ENCODE peak calls at places on chromosomes 4 and X, in four cellular contexts. M is GM12891, E is GM12878, V is K562. W is an unnamed sample.

GRCh38 chr4:169115144-169115896 is 105.3 kb upstream of the CBR4 start:
- DNase-seq in E (no peak), V (no peak), M (no peak), W (no peak)

GRCh38 chrX:73913580-73913979 is 350.6 kb downstream of the CHIC1 start:
- DNase-seq in M (no peak), V (no peak), E (no peak), W (no peak)

GRCh38 chr4:73434311-73434710 is 1.7 kb upstream of the AFP start:
- DNase-seq in E (no peak), V (peak; percentile 9), M (no peak), W (no peak)

GRCh38 chr4:71872221-71872620 is 88.3 kb upstream of the GC start:
- DNase-seq in V (no peak), M (no peak), E (no peak), W (no peak)

GRCh38 chr4:171924761-171925376 is 111.7 kb downstream of the GALNTL6 start:
- DNase-seq in M (no peak), E (no peak), V (no peak), W (no peak)

GRCh38 chr4:46946914-46947313 is 37.9 kb upstream of the COX7B2 start:
- DNase-seq in M (no peak), E (no peak), V (no peak), W (no peak)

GRCh38 chrX:153782324-153782723 is 1.5 kb downstream of the SRPK3 start:
- DNase-seq in M (no peak), V (no peak), E (no peak), W (no peak)

GRCh38 chr4:83490876-83491450 is 6.1 kb upstream of the ABRAXAS1 start:
- DNase-seq in V (peak; percentile 76), E (no peak), M (peak; percentile 22), W (peak; percentile 35)

GRCh38 chr4:123449780-123450179 is 53.2 kb downstream of the SPRY1 start:
- DNase-seq in V (no peak), M (no peak), E (peak; percentile 51), W (no peak)

GRCh38 chrX:39356119-39356807 is 555.0 kb downstream of the MID1IP1 start:
- DNase-seq in M (no peak), V (no peak), E (no peak), W (no peak)

GRCh38 chrX:110228453-110228852 is 89.4 kb downstream of the AMMECR1 start:
- DNase-seq in E (no peak), V (no peak), M (no peak), W (no peak)

GRCh38 chr4:169620846-169621228 is 459 bp downstream of the CLCN3 start:
- DNase-seq in E (no peak), V (no peak), M (no peak), W (peak; percentile 5)

GRCh38 chr4:72207196-72207595 is 175.4 kb downstream of the NPFFR2 start:
- DNase-seq in V (no peak), E (no peak), M (no peak), W (no peak)

GRCh38 chr4:128349921-128350320 is 62.3 kb upstream of the PGRMC2 start:
- DNase-seq in V (no peak), M (no peak), E (no peak), W (no peak)

GRCh38 chrX:135194684-135195083 is 23.5 kb upstream of the CT55 start:
- DNase-seq in M (no peak), E (no peak), V (peak; percentile 25), W (no peak)

GRCh38 chr4:159926871-159927270 is 824.0 kb downstream of the RAPGEF2 start:
- DNase-seq in M (no peak), V (no peak), E (no peak), W (no peak)

GRCh38 chr4:118557298-118557851 is 127.8 kb upstream of the METTL14 start:
- DNase-seq in E (no peak), M (no peak), V (no peak), W (peak; percentile 11)

GRCh38 chr4:15928883-15929282 is 9.7 kb downstream of the FGFBP1 start:
- DNase-seq in M (no peak), V (no peak), E (no peak), W (no peak)

GRCh38 chr4:15930314-15930713 is 8.2 kb downstream of the FGFBP1 start:
- DNase-seq in E (no peak), M (no peak), V (no peak), W (no peak)

GRCh38 chr4:15929555-15929954 is 9.0 kb downstream of the FGFBP1 start:
- DNase-seq in E (no peak), M (no peak), V (no peak), W (no peak)

GRCh38 chr4:15934259-15934658 is 4.3 kb downstream of the FGFBP1 start:
- DNase-seq in V (no peak), E (no peak), M (no peak), W (no peak)

GRCh38 chr4:15931451-15932210 is 6.9 kb downstream of the FGFBP1 start:
- DNase-seq in V (no peak), M (no peak), E (no peak), W (no peak)
- TF ChIP-seq SPI1 in V (no peak), M (no peak), E (no peak), W (no peak)

DNA sequence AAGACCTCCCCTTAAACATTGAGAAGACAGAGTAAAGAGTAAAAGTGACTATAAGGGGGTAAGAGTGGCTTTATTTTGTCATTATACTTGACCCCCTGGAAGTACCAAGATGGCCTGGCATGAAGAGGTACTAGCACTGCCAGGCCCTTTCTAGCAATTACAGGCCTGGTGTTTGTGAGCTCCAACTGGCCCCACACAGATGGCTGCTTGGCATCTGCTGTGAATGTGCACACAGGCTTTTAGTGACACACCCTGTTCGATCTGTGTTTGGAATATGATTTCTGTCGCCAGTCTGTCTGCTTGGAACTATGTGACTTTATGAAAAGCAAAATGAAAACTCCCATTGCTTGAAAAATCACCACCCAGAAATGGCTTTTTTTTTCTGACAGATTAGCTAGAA is 123.3 kb downstream of the CLCN4 start:
- DNase-seq in E (no peak), M (no peak), V (no peak), W (no peak)
- TF ChIP-seq SPI1 in E (no peak), M (no peak), V (no peak), W (no peak)

DNA sequence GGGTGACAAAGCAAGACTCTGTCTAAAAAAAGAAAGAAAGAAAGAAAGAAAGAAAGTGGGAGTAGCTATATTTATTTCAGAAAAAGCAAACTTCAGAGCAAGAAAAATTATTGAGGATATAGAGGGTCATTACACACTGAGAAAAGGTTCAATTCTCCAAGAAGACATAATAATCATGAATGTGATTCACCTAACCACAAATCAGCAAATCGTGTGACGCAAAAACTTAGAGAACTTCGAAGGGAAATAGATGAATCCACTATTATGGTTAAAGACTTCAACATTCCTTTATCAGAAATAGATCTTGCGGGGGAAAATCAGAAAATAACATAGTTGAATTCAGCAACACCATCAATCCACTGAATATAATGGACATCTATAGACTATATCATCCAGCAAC is 219.3 kb upstream of the LDB2 start:
- DNase-seq in V (no peak), E (no peak), M (no peak), W (no peak)
- TF ChIP-seq SPI1 in V (no peak), E (no peak), M (no peak), W (no peak)

GRCh38 chrX:45842916-45843315 is 642.2 kb upstream of the DIPK2B start:
- DNase-seq in V (no peak), E (no peak), M (no peak), W (no peak)

GRCh38 chrX:45846328-45846727 is 645.7 kb upstream of the DIPK2B start:
- DNase-seq in V (no peak), M (no peak), E (no peak), W (no peak)

GRCh38 chrX:45842207-45842900 is 641.7 kb upstream of the DIPK2B start:
- DNase-seq in M (no peak), V (no peak), E (no peak), W (no peak)

GRCh38 chrX:45843518-45843917 is 642.8 kb upstream of the DIPK2B start:
- DNase-seq in E (no peak), V (no peak), M (no peak), W (peak; percentile 5)

DNA sequence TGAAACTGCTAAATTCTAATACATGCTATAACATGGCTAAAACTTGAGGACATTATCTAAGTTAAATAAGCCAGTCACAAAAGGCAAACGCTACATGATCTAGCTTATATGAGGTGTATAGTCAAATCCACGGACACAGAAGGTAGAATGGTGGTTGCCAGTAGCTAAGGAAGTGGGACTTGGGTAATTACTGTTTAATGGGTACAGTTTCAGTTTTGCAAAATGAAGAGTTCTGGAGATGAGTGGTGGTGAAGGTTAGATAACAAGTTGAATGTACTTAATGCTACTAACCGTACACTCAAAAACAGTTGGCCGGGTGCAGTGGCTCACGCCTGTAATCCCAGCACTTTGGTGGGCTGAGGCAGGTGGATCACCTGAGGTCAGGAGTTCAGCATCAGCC is 644.5 kb upstream of the DIPK2B start:
- DNase-seq in V (no peak), E (no peak), M (no peak), W (no peak)
- TF ChIP-seq SPI1 in V (no peak), E (no peak), M (peak; percentile 53), W (no peak)

DNA sequence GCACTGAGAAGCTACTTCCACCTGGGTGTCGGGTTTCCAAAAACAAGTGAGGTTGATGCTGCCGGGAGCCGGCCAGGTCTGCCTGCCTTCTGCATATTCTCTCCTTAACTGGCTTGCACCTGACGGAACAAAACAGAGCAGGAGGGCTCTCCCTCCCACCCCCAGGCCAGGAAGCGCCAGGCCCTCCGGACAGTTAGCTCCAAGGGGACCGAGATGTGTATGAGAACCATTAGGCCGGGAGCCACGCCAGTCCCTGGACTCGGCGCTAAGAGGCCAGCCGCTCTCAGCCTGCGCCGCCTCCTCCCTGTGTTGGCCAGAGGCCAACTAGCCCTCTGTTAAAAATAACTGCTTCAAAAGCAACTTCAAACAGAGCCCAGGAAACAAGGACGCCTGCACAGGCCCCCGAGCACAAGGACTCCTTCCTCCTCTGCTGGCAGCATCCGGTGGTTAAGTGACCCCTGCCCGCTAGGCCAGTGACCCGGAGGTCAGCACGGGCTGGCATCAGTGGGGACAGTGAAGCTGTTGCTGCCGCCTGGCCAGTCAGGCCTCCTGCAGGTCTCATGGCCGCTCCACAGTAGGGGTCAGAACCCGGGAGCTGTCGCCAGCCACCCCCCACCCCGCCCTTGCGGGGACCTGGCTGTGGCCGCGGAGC is 107.9 kb downstream of the ABLIM2 start:
- DNase-seq in E (no peak), M (no peak), V (no peak), W (no peak)
- TF ChIP-seq SPI1 in E (no peak), M (no peak), V (no peak), W (no peak)